ENCODE peak calls at places on chromosomes 12 and 14, in five cellular contexts. K is BJ, J is psoas muscle, O is cardiac fibroblast, L is HL-60. Q is an unnamed sample.

GRCh38 chr14:92789457-92790089 is 4.5 kb upstream of the GOLGA5 start:
- DNase-seq in K (no peak), J (no peak), O (peak), L (no peak), Q (no peak)

GRCh38 chr12:106113042-106113441 is 25.7 kb downstream of the NUAK1 start:
- DNase-seq in K (peak), J (no peak), O (peak), L (no peak), Q (no peak)

GRCh38 chr14:82359201-82359600 is 825.5 kb upstream of the SEL1L start:
- DNase-seq in K (no peak), J (no peak), O (no peak), L (no peak), Q (no peak)

GRCh38 chr12:123132951-123133619 is 17.8 kb downstream of the PITPNM2 start:
- DNase-seq in K (no peak), J (no peak), O (no peak), L (no peak), Q (no peak)

GRCh38 chr14:87995500-87996275 is 2.7 kb upstream of the GALC start:
- DNase-seq in K (no peak), J (no peak), O (no peak), L (peak), Q (no peak)

GRCh38 chr14:24701031-24701430 is 67.0 kb upstream of the GZMB start:
- DNase-seq in K (no peak), J (no peak), O (no peak), L (no peak), Q (no peak)

GRCh38 chr12:14905269-14906004 is 19.8 kb upstream of the MGP start:
- DNase-seq in K (no peak), J (no peak), O (no peak), L (no peak), Q (no peak)

GRCh38 chr14:68774771-68775613 is 17.9 kb downstream of the ZFP36L1 start:
- DNase-seq in K (peak), J (peak), O (peak), L (no peak), Q (no peak)

GRCh38 chr12:41287500-41287899 is 99.4 kb downstream of the PDZRN4 start:
- DNase-seq in K (no peak), J (no peak), O (no peak), L (no peak), Q (no peak)

GRCh38 chr12:108804361-108804949 is 52.9 kb downstream of the SSH1 start:
- DNase-seq in K (peak), J (peak), O (peak), L (peak), Q (no peak)

Q was measured in cortex of kidney.